ENCODE peak calls at places on chromosomes 4 and X, in six cellular contexts. B is body of pancreas, F is epithelial cell of esophagus, D is nephron progenitor cell, A is pancreas, U is GM23338. E is an unnamed sample.

GRCh38 chr4:20352172-20352431 is 100.4 kb downstream of the SLIT2 start:
- DNase-seq in B (no peak), F (no peak), D (no peak), A (no peak), U (no peak), E (no peak)

GRCh38 chr4:40264995-40265909 is 68.4 kb downstream of the RHOH start:
- DNase-seq in B (peak), F (no peak), D (no peak), A (no peak), U (no peak), E (no peak)

GRCh38 chr4:65839288-65839919 is 169.1 kb upstream of the EPHA5 start:
- DNase-seq in B (no peak), F (no peak), D (no peak), A (no peak), U (no peak), E (no peak)

GRCh38 chrX:71618303-71618721 is at the start of gene CXCR3:
- DNase-seq in B (peak), F (no peak), D (no peak), A (peak), U (no peak), E (peak)

GRCh38 chr4:6753103-6753560 is 29.4 kb upstream of the KIAA0232 start:
- DNase-seq in B (no peak), F (no peak), D (no peak), A (no peak), U (no peak), E (no peak)

GRCh38 chr4:113899260-113900177 is 79.9 kb downstream of the ARSJ start:
- DNase-seq in B (no peak), F (no peak), D (no peak), A (no peak), U (no peak), E (no peak)

GRCh38 chr4:62930884-62931283 is 1478.4 kb downstream of the TECRL start:
- DNase-seq in B (no peak), F (no peak), D (no peak), A (no peak), U (no peak), E (no peak)

GRCh38 chr4:25029479-25030282 is 1.1 kb downstream of the LGI2 start:
- DNase-seq in B (peak), F (no peak), D (no peak), A (no peak), U (peak), E (no peak)

GRCh38 chr4:2482693-2483092 is 13.8 kb downstream of the RNF4 start:
- DNase-seq in B (peak), F (no peak), D (no peak), A (peak), U (no peak), E (peak)

GRCh38 chrX:153411255-153411987 is at the start of gene ZFP92:
- DNase-seq in B (peak), F (no peak), D (peak), A (no peak), U (peak), E (peak)

GRCh38 chr4:4855293-4856070 is 4.0 kb upstream of the MSX1 start:
- DNase-seq in B (no peak), F (no peak), D (no peak), A (no peak), U (peak), E (no peak)

GRCh38 chr4:120977435-120977997 is 55.0 kb upstream of the PRDM5 start:
- DNase-seq in B (peak), F (peak), D (no peak), A (peak), U (peak), E (peak)

GRCh38 chrX:68808686-68809357 is 20.0 kb upstream of the EFNB1 start:
- DNase-seq in B (no peak), F (no peak), D (no peak), A (no peak), U (peak), E (no peak)
- TF ChIP-seq CTCF in B (no peak), F (peak), D (no peak), A (no peak), U (peak), E (no peak)

DNA sequence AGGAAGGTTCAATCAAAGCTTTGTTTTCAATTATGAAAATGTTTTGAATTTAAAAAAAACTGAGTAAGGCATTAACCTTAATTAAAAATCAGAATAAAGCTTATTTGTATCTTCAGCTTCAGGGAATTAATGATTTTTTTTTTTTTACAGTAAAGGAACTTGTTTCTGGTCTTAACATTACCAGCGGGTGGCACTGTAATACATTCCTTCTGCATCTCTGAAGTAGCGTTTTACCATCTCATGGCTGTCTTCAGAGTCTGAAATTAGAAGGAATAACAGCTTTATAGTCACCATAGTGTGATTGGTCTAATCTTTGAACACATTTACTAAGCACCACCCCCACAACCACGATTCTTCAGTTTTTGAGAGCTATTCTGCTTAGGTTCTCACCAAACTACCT is 102.6 kb downstream of the IL1RAPL2 start:
- DNase-seq in B (no peak), F (peak), D (no peak), A (no peak), U (peak), E (no peak)
- TF ChIP-seq CTCF in B (peak), F (peak), D (peak), A (no peak), U (peak), E (no peak)

DNA sequence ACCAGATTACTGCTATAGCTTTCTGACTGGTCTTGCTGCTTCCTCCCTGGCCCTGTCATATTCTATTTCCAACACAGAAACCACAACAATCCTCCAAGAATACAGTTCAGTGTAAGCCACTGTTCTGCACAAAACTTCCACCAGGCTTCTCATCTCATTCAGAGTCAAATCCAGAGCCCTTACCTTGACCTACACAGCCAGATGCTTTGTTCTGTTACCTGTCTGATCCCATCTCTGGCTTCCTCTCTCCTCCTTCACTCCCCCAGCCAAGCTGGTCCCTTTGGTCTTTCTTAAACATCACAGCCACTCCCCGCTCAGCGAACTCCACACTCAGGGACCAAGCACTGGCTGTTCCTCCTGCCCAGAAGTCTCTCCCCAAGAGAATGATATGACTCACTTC is 84.8 kb upstream of the BMP2K start:
- DNase-seq in B (no peak), F (no peak), D (no peak), A (no peak), U (no peak), E (no peak)
- TF ChIP-seq CTCF in B (no peak), F (no peak), D (no peak), A (no peak), U (no peak), E (no peak)

GRCh38 chr4:84472154-84472553 is 26.9 kb downstream of the NKX6-1 start:
- DNase-seq in B (no peak), F (no peak), D (no peak), A (no peak), U (no peak), E (no peak)

GRCh38 chr4:84467601-84468000 is 31.5 kb downstream of the NKX6-1 start:
- DNase-seq in B (no peak), F (no peak), D (no peak), A (no peak), U (no peak), E (no peak)

GRCh38 chr4:84474107-84474506 is 25.0 kb downstream of the NKX6-1 start:
- DNase-seq in B (no peak), F (no peak), D (no peak), A (no peak), U (no peak), E (no peak)

GRCh38 chr4:84470204-84470785 is 28.8 kb downstream of the NKX6-1 start:
- DNase-seq in B (no peak), F (no peak), D (no peak), A (no peak), U (peak), E (no peak)
- TF ChIP-seq CTCF in B (no peak), F (no peak), D (no peak), A (no peak), U (peak), E (no peak)

GRCh38 chr4:56977321-56978012 is at the start of gene NOA1:
- DNase-seq in B (peak), F (peak), D (peak), A (peak), U (peak), E (peak)
- TF ChIP-seq CTCF in B (no peak), F (no peak), D (no peak), A (no peak), U (no peak), E (no peak)

GRCh38 chr4:178395798-178396197 is 953.6 kb upstream of the AGA start:
- DNase-seq in B (peak), F (peak), D (no peak), A (no peak), U (peak), E (no peak)
- TF ChIP-seq CTCF in B (no peak), F (no peak), D (no peak), A (no peak), U (peak), E (no peak)

GRCh38 chr4:100062921-100063320 is 112.8 kb upstream of the H2AZ1 start:
- DNase-seq in B (no peak), F (no peak), D (no peak), A (no peak), U (no peak), E (no peak)

GRCh38 chr4:100061835-100062234 is 111.8 kb upstream of the H2AZ1 start:
- DNase-seq in B (no peak), F (no peak), D (no peak), A (no peak), U (no peak), E (no peak)

GRCh38 chr4:100060765-100061416 is 110.8 kb upstream of the H2AZ1 start:
- DNase-seq in B (no peak), F (no peak), D (no peak), A (no peak), U (peak), E (peak)

GRCh38 chr4:100059467-100059866 is 109.4 kb upstream of the H2AZ1 start:
- DNase-seq in B (no peak), F (no peak), D (no peak), A (no peak), U (no peak), E (no peak)

GRCh38 chr4:100063355-100063754 is 113.3 kb upstream of the H2AZ1 start:
- DNase-seq in B (no peak), F (peak), D (no peak), A (no peak), U (no peak), E (no peak)
- TF ChIP-seq CTCF in B (peak), F (no peak), D (no peak), A (no peak), U (no peak), E (peak)

E was measured in GM10248.